ENCODE peak calls at places on chromosome 4, in four cellular contexts. One of them, this sample, is unnamed.

GRCh38 chr4:165921546-165921945 is 48.5 kb downstream of the TLL1 start:
- DNase-seq in Calu3: no peak
- DNase-seq in AG10803: no peak
- DNase-seq in NB4: no peak
- DNase-seq in this sample: no peak

GRCh38 chr4:10056334-10057022 is 35.2 kb upstream of the SLC2A9 start:
- DNase-seq in Calu3: no peak
- DNase-seq in AG10803: no peak
- DNase-seq in NB4: no peak
- DNase-seq in this sample: no peak

GRCh38 chr4:33302298-33302697 is 2582.1 kb downstream of the PCDH7 start:
- DNase-seq in Calu3: no peak
- DNase-seq in AG10803: no peak
- DNase-seq in NB4: peak; percentile 61
- DNase-seq in this sample: no peak

GRCh38 chr4:14180983-14181601 is 553.6 kb upstream of the BOD1L1 start:
- DNase-seq in Calu3: peak; percentile 1
- DNase-seq in AG10803: no peak
- DNase-seq in NB4: no peak
- DNase-seq in this sample: peak; percentile 29

GRCh38 chr4:1211951-1212545 is 36.9 kb downstream of the CTBP1 start:
- DNase-seq in Calu3: no peak
- DNase-seq in AG10803: no peak
- DNase-seq in NB4: no peak
- DNase-seq in this sample: no peak

GRCh38 chr4:88409206-88409605 is 30.6 kb downstream of the HERC6 start:
- DNase-seq in Calu3: no peak
- DNase-seq in AG10803: no peak
- DNase-seq in NB4: no peak
- DNase-seq in this sample: no peak

GRCh38 chr4:54971474-54971950 is 153.9 kb downstream of the KDR start:
- DNase-seq in Calu3: peak; percentile 15
- DNase-seq in AG10803: peak; percentile 45
- DNase-seq in NB4: peak; percentile 62
- DNase-seq in this sample: peak; percentile 59

GRCh38 chr4:108146819-108147218 is 21.9 kb downstream of the LEF1 start:
- DNase-seq in Calu3: no peak
- DNase-seq in AG10803: no peak
- DNase-seq in NB4: no peak
- DNase-seq in this sample: no peak

GRCh38 chr4:1019726-1020470 is 8.5 kb downstream of the FGFRL1 start:
- DNase-seq in Calu3: no peak
- DNase-seq in AG10803: no peak
- DNase-seq in NB4: peak; percentile 62
- DNase-seq in this sample: no peak